ENCODE peak calls at places on chromosomes 6 and 20, in eight cellular contexts. N, S, V, K, M, U, W and Q are unnamed samples.

GRCh38 chr6:161569071-161569470 is 295.2 kb upstream of the AGPAT4 start:
- DNase-seq in M (no peak), V (no peak), W (no peak), N (no peak), K (no peak), U (no peak), S (no peak), Q (no peak)

GRCh38 chr6:124490123-124490522 is 472.1 kb upstream of the RNF217 start:
- DNase-seq in M (no peak), S (no peak), N (no peak), W (no peak), U (no peak), V (no peak), K (no peak), Q (no peak)

GRCh38 chr6:3750324-3751018 is 1.0 kb downstream of the PXDC1 start:
- DNase-seq in W (peak), V (no peak), M (peak), S (peak), K (no peak), U (peak), N (peak), Q (no peak)

GRCh38 chr6:330948-331347 is 38.7 kb downstream of the DUSP22 start:
- DNase-seq in S (no peak), K (no peak), M (no peak), V (no peak), W (no peak), N (no peak), U (no peak), Q (no peak)

GRCh38 chr6:44662461-44663121 is 275.1 kb downstream of the CDC5L start:
- DNase-seq in U (no peak), M (no peak), S (no peak), K (no peak), N (no peak), W (peak), V (no peak), Q (no peak)

GRCh38 chr6:7719364-7719763 is 6.5 kb upstream of the BMP6 start:
- DNase-seq in S (no peak), U (no peak), W (no peak), M (no peak), K (no peak), N (no peak), V (no peak), Q (no peak)

GRCh38 chr6:17291778-17292177 is 10.6 kb downstream of the RBM24 start:
- DNase-seq in N (no peak), V (no peak), S (no peak), U (no peak), W (peak), K (no peak), M (no peak), Q (no peak)

GRCh38 chr20:19813839-19814238 is 55.8 kb downstream of the RIN2 start:
- DNase-seq in U (no peak), M (no peak), K (no peak), W (no peak), N (peak), V (no peak), S (no peak), Q (no peak)

GRCh38 chr6:163843194-163843593 is 428.7 kb downstream of the QKI start:
- DNase-seq in S (no peak), K (no peak), V (no peak), M (no peak), U (no peak), N (no peak), W (no peak), Q (no peak)